ENCODE peak calls at places on chromosome 4, in five cellular contexts. B is upper lobe of right lung, S is breast epithelium, E is Calu3, U is glutamatergic neuron. J is an unnamed sample.
A peak's percentile ranks its signal among the peaks of the same experiment; 100 is the strongest.

GRCh38 chr4:104064650-104065577 is 345.1 kb upstream of the TACR3 start:
- DNase-seq in B (peak; percentile 57), S (peak; percentile 49), E (peak; percentile 53), U (peak; percentile 70), J (no peak)

GRCh38 chr4:10226756-10227155 is 110.2 kb upstream of the WDR1 start:
- DNase-seq in B (no peak), S (no peak), E (no peak), U (no peak), J (no peak)

GRCh38 chr4:23614284-23614892 is 275.5 kb downstream of the PPARGC1A start:
- DNase-seq in B (no peak), S (no peak), E (peak; percentile 5), U (no peak), J (no peak)

GRCh38 chr4:5370286-5370685 is 319.0 kb downstream of the STK32B start:
- DNase-seq in B (no peak), S (no peak), E (no peak), U (no peak), J (no peak)

GRCh38 chr4:151049430-151049884 is 34.4 kb upstream of the LRBA start:
- DNase-seq in B (no peak), S (no peak), E (no peak), U (no peak), J (no peak)

GRCh38 chr4:143700060-143700419 is 435 bp downstream of the FREM3 start:
- DNase-seq in B (peak; percentile 64), S (no peak), E (no peak), U (peak; percentile 60), J (no peak)

GRCh38 chr4:83362492-83363329 is 28.1 kb upstream of the HPSE start:
- DNase-seq in B (no peak), S (no peak), E (no peak), U (no peak), J (no peak)

GRCh38 chr4:108947526-108947925 is 184.7 kb upstream of the ETNPPL start:
- DNase-seq in B (no peak), S (no peak), E (no peak), U (no peak), J (no peak)

GRCh38 chr4:41178372-41179085 is 35.8 kb downstream of the APBB2 start:
- DNase-seq in B (no peak), S (no peak), E (no peak), U (no peak), J (no peak)

GRCh38 chr4:74032064-74032463 is 6.4 kb downstream of the CXCL3 start:
- DNase-seq in B (no peak), S (no peak), E (no peak), U (no peak), J (no peak)

GRCh38 chr4:142696334-142697122 is 149.6 kb downstream of the INPP4B start:
- DNase-seq in B (no peak), S (no peak), E (no peak), U (no peak), J (no peak)

GRCh38 chr4:56871357-56871993 is 36.2 kb upstream of the REST start:
- DNase-seq in B (no peak), S (no peak), E (no peak), U (no peak), J (peak; percentile 20)

GRCh38 chr4:83112239-83112638 is 2.3 kb downstream of the PLAC8 start:
- DNase-seq in B (no peak), S (no peak), E (no peak), U (no peak), J (no peak)

GRCh38 chr4:19969492-19969891 is 282.2 kb upstream of the SLIT2 start:
- DNase-seq in B (no peak), S (no peak), E (no peak), U (no peak), J (no peak)

GRCh38 chr4:168648929-168649328 is 152.1 kb downstream of the PALLD start:
- DNase-seq in B (no peak), S (no peak), E (no peak), U (no peak), J (no peak)

GRCh38 chr4:25632135-25632534 is 23.5 kb upstream of the SLC34A2 start:
- DNase-seq in B (no peak), S (no peak), E (peak; percentile 46), U (no peak), J (no peak)

GRCh38 chr4:152430507-152430906 is 105.4 kb downstream of the FBXW7 start:
- DNase-seq in B (no peak), S (no peak), E (no peak), U (no peak), J (no peak)

GRCh38 chr4:139099366-139099982 is 77.5 kb downstream of the ELF2 start:
- DNase-seq in B (no peak), S (peak; percentile 62), E (peak; percentile 61), U (peak; percentile 70), J (no peak)

GRCh38 chr4:84683486-84683885 is 100.6 kb downstream of the CDS1 start:
- DNase-seq in B (no peak), S (no peak), E (no peak), U (no peak), J (no peak)

GRCh38 chr4:140497428-140497775 is 691 bp downstream of the MGAT4D start:
- DNase-seq in B (no peak), S (no peak), E (no peak), U (no peak), J (no peak)

GRCh38 chr4:175339100-175339707 is 421.0 kb downstream of the ADAM29 start:
- DNase-seq in B (no peak), S (no peak), E (no peak), U (no peak), J (no peak)

GRCh38 chr4:106201373-106201772 is 114.6 kb downstream of the TBCK start:
- DNase-seq in B (no peak), S (no peak), E (no peak), U (no peak), J (no peak)

GRCh38 chr4:56086073-56086521 is 137.4 kb downstream of the CEP135 start:
- DNase-seq in B (no peak), S (no peak), E (no peak), U (peak; percentile 57), J (no peak)

GRCh38 chr4:139509727-139510410 is 46.1 kb downstream of the SETD7 start:
- DNase-seq in B (no peak), S (no peak), E (peak; percentile 3), U (no peak), J (no peak)

GRCh38 chr4:121758896-121759568 is 5.9 kb downstream of the SMIM43 start:
- DNase-seq in B (no peak), S (no peak), E (no peak), U (no peak), J (no peak)

GRCh38 chr4:74400395-74400794 is 35.5 kb downstream of the EREG start:
- DNase-seq in B (no peak), S (no peak), E (no peak), U (no peak), J (no peak)

DNA sequence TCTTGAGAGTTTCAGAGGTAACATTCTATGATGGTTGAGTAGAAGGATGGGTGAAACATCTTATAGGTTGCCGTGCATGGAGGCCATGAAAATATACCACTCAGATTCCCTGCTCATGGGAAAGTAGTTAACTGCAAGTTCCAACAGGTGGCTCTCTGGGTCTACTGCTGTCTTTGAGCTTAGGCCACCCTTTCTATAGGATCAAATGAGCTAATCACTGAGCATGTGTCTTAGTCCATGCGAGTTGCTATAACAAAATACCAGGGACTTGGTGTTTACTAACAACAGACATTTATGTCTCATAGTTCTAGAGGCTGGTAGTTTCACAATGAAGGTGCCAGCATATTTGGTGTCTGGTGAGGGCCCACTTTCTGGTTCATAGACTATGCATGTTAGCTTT is 144.8 kb upstream of the UNC5C start:
- DNase-seq in B (no peak), S (no peak), E (peak; percentile 2), U (no peak), J (no peak)
- TF ChIP-seq CTCF in B (no peak), S (no peak), E (no peak), U (no peak), J (peak; percentile 62)

GRCh38 chr4:65550500-65550899 is 119.8 kb downstream of the EPHA5 start:
- DNase-seq in B (no peak), S (no peak), E (no peak), U (no peak), J (peak; percentile 24)
- TF ChIP-seq CTCF in B (no peak), S (no peak), E (no peak), U (no peak), J (no peak)

GRCh38 chr4:154559141-154559841 is 3.5 kb upstream of the FGB start:
- DNase-seq in B (no peak), S (no peak), E (peak; percentile 47), U (no peak), J (no peak)
- TF ChIP-seq CTCF in B (peak; percentile 51), S (peak; percentile 24), E (peak; percentile 57), U (peak; percentile 69), J (peak; percentile 81)

DNA sequence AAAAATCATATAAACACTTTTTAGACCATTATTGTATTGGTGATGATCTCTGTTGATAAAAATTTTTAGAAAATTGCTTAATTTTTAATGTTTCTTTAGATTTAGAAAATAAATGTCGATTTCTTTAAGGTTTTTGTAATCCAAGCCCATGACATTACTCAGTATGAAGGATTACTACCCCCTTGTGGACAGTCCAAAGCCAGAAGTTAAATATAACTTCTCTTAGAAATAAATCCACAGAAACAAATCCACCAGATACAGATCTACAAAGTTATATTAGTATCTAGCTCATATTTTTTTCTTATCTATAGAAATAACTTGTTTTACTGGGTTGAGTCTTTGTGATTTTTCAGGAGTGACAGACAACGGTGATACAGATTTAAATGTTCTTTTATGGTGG is 18.9 kb downstream of the TIFA start:
- DNase-seq in B (no peak), S (no peak), E (no peak), U (no peak), J (no peak)
- TF ChIP-seq CTCF in B (peak; percentile 53), S (peak; percentile 27), E (no peak), U (no peak), J (peak; percentile 79)

DNA sequence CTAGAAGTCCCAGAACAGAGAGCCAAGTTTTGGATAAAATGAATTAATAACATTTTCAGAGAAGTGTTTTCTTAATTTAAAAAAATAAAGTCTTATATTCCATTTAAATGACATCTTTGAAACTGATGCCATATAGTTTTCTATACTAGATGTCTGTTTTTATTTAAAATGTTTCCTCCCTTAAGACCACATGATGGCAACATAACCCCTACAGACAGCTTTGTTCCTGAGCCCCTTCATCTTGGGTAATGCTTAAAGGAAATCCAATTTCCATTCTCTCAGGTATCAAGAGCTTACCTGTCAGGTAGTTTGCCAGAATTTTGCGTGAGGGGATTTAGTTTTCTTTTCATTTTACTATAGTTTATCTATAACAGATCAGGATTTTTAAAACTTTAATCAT is 181.4 kb upstream of the UGT8 start:
- DNase-seq in B (no peak), S (no peak), E (no peak), U (no peak), J (no peak)
- TF ChIP-seq CTCF in B (no peak), S (no peak), E (no peak), U (no peak), J (peak; percentile 45)

J was measured in chondrocyte.